ENCODE peak calls at places on chromosome 18, in eight cellular contexts. One of them, this sample, is unnamed.

GRCh38 chr18:28116461-28116860 is 60.5 kb downstream of the CDH2 start:
- DNase-seq in A673: no peak
- DNase-seq in GM19239: no peak
- DNase-seq in endothelial cell: no peak
- DNase-seq in NCI-H1092 treated with DMSO at 0.1 percent for 48 hours: no peak
- DNase-seq in stimulated activated CD8-positive, alpha-beta memory T cell treated with anti-CD3 and anti-CD28 coated beads, Interleukin-15, amount 100 ng/mL, for 4 hours: no peak
- DNase-seq in SIG-M5: no peak
- DNase-seq in stimulated activated CD4-positive, alpha-beta T cell treated with anti-CD3 and anti-CD28 coated beads, TNF-alpha, amount 100 ng/mL, for 48 hours: no peak
- DNase-seq in this sample: no peak

GRCh38 chr18:64171576-64171975 is 22.7 kb upstream of the LINC00305 start:
- DNase-seq in NCI-H1092 treated with DMSO at 0.1 percent for 48 hours: no peak
- DNase-seq in endothelial cell: no peak
- DNase-seq in stimulated activated CD4-positive, alpha-beta T cell treated with anti-CD3 and anti-CD28 coated beads, TNF-alpha, amount 100 ng/mL, for 48 hours: no peak
- DNase-seq in GM19239: no peak
- DNase-seq in SIG-M5: no peak
- DNase-seq in stimulated activated CD8-positive, alpha-beta memory T cell treated with anti-CD3 and anti-CD28 coated beads, Interleukin-15, amount 100 ng/mL, for 4 hours: no peak
- DNase-seq in A673: no peak
- DNase-seq in this sample: no peak

GRCh38 chr18:48799724-48800315 is 150.9 kb downstream of the SMAD7 start:
- DNase-seq in GM19239: no peak
- DNase-seq in NCI-H1092 treated with DMSO at 0.1 percent for 48 hours: no peak
- DNase-seq in endothelial cell: no peak
- DNase-seq in stimulated activated CD8-positive, alpha-beta memory T cell treated with anti-CD3 and anti-CD28 coated beads, Interleukin-15, amount 100 ng/mL, for 4 hours: no peak
- DNase-seq in SIG-M5: no peak
- DNase-seq in stimulated activated CD4-positive, alpha-beta T cell treated with anti-CD3 and anti-CD28 coated beads, TNF-alpha, amount 100 ng/mL, for 48 hours: no peak
- DNase-seq in A673: no peak
- DNase-seq in this sample: no peak

GRCh38 chr18:34280653-34281052 is 55.9 kb upstream of the NOL4 start:
- DNase-seq in GM19239: no peak
- DNase-seq in stimulated activated CD8-positive, alpha-beta memory T cell treated with anti-CD3 and anti-CD28 coated beads, Interleukin-15, amount 100 ng/mL, for 4 hours: no peak
- DNase-seq in SIG-M5: no peak
- DNase-seq in stimulated activated CD4-positive, alpha-beta T cell treated with anti-CD3 and anti-CD28 coated beads, TNF-alpha, amount 100 ng/mL, for 48 hours: no peak
- DNase-seq in A673: no peak
- DNase-seq in NCI-H1092 treated with DMSO at 0.1 percent for 48 hours: peak; percentile 16
- DNase-seq in endothelial cell: no peak
- DNase-seq in this sample: no peak

GRCh38 chr18:13235981-13236380 is 17.4 kb downstream of the LDLRAD4 start:
- DNase-seq in SIG-M5: no peak
- DNase-seq in GM19239: no peak
- DNase-seq in NCI-H1092 treated with DMSO at 0.1 percent for 48 hours: peak; percentile 1
- DNase-seq in stimulated activated CD4-positive, alpha-beta T cell treated with anti-CD3 and anti-CD28 coated beads, TNF-alpha, amount 100 ng/mL, for 48 hours: no peak
- DNase-seq in endothelial cell: no peak
- DNase-seq in stimulated activated CD8-positive, alpha-beta memory T cell treated with anti-CD3 and anti-CD28 coated beads, Interleukin-15, amount 100 ng/mL, for 4 hours: no peak
- DNase-seq in A673: no peak
- DNase-seq in this sample: no peak

GRCh38 chr18:12686100-12686499 is 16.4 kb downstream of the CEP76 start:
- DNase-seq in GM19239: no peak
- DNase-seq in stimulated activated CD4-positive, alpha-beta T cell treated with anti-CD3 and anti-CD28 coated beads, TNF-alpha, amount 100 ng/mL, for 48 hours: no peak
- DNase-seq in NCI-H1092 treated with DMSO at 0.1 percent for 48 hours: no peak
- DNase-seq in SIG-M5: no peak
- DNase-seq in A673: peak; percentile 49
- DNase-seq in endothelial cell: no peak
- DNase-seq in stimulated activated CD8-positive, alpha-beta memory T cell treated with anti-CD3 and anti-CD28 coated beads, Interleukin-15, amount 100 ng/mL, for 4 hours: no peak
- DNase-seq in this sample: peak; percentile 72

GRCh38 chr18:45845410-45845809 is 19.9 kb downstream of the SIGLEC15 start:
- DNase-seq in A673: no peak
- DNase-seq in NCI-H1092 treated with DMSO at 0.1 percent for 48 hours: no peak
- DNase-seq in stimulated activated CD8-positive, alpha-beta memory T cell treated with anti-CD3 and anti-CD28 coated beads, Interleukin-15, amount 100 ng/mL, for 4 hours: no peak
- DNase-seq in endothelial cell: no peak
- DNase-seq in stimulated activated CD4-positive, alpha-beta T cell treated with anti-CD3 and anti-CD28 coated beads, TNF-alpha, amount 100 ng/mL, for 48 hours: no peak
- DNase-seq in GM19239: no peak
- DNase-seq in SIG-M5: no peak
- DNase-seq in this sample: no peak

GRCh38 chr18:3653263-3653858 is 203.4 kb downstream of the TGIF1 start:
- DNase-seq in stimulated activated CD8-positive, alpha-beta memory T cell treated with anti-CD3 and anti-CD28 coated beads, Interleukin-15, amount 100 ng/mL, for 4 hours: no peak
- DNase-seq in NCI-H1092 treated with DMSO at 0.1 percent for 48 hours: no peak
- DNase-seq in A673: no peak
- DNase-seq in endothelial cell: no peak
- DNase-seq in SIG-M5: no peak
- DNase-seq in GM19239: no peak
- DNase-seq in stimulated activated CD4-positive, alpha-beta T cell treated with anti-CD3 and anti-CD28 coated beads, TNF-alpha, amount 100 ng/mL, for 48 hours: no peak
- DNase-seq in this sample: no peak

GRCh38 chr18:48031641-48032040 is 101.2 kb upstream of the SMAD2 start:
- DNase-seq in A673: no peak
- DNase-seq in SIG-M5: no peak
- DNase-seq in GM19239: no peak
- DNase-seq in stimulated activated CD4-positive, alpha-beta T cell treated with anti-CD3 and anti-CD28 coated beads, TNF-alpha, amount 100 ng/mL, for 48 hours: no peak
- DNase-seq in endothelial cell: no peak
- DNase-seq in NCI-H1092 treated with DMSO at 0.1 percent for 48 hours: no peak
- DNase-seq in stimulated activated CD8-positive, alpha-beta memory T cell treated with anti-CD3 and anti-CD28 coated beads, Interleukin-15, amount 100 ng/mL, for 4 hours: no peak
- DNase-seq in this sample: no peak

This sample was measured in SK-MEL-5.